ENCODE peak calls at places on chromosomes 7 and 10, in nine cellular contexts. W, C, Y, P, V, R, H, K and E are unnamed samples.

GRCh38 chr10:46235705-46236536 is 50.9 kb upstream of the ANTXRL start:
- DNase-seq in W (no peak), C (no peak), Y (peak; percentile 9), P (no peak), V (no peak), R (no peak), H (no peak), K (no peak), E (no peak)

GRCh38 chr10:44180321-44181154 is 204.4 kb downstream of the CXCL12 start:
- DNase-seq in W (no peak), C (no peak), Y (no peak), P (no peak), V (no peak), R (no peak), H (no peak), K (no peak), E (peak; percentile 65)

GRCh38 chr7:36203081-36203775 is 50.2 kb downstream of the EEPD1 start:
- DNase-seq in W (no peak), C (no peak), Y (no peak), P (no peak), V (no peak), R (no peak), H (no peak), K (no peak), E (no peak)

GRCh38 chr10:122875843-122876492 is 3.4 kb downstream of the FAM24B start:
- DNase-seq in W (no peak), C (no peak), Y (no peak), P (no peak), V (no peak), R (no peak), H (no peak), K (no peak), E (no peak)

GRCh38 chr7:17598846-17599245 is 300.4 kb downstream of the AHR start:
- DNase-seq in W (no peak), C (no peak), Y (no peak), P (no peak), V (no peak), R (no peak), H (no peak), K (no peak), E (no peak)

GRCh38 chr7:148799893-148800545 is 84.1 kb downstream of the EZH2 start:
- DNase-seq in W (no peak), C (no peak), Y (no peak), P (no peak), V (no peak), R (no peak), H (no peak), K (no peak), E (no peak)

GRCh38 chr10:128569546-128569945 is 443.3 kb upstream of the MKI67 start:
- DNase-seq in W (no peak), C (no peak), Y (no peak), P (no peak), V (no peak), R (no peak), H (no peak), K (no peak), E (no peak)

GRCh38 chr10:70130878-70131559 is 1.6 kb downstream of the AIFM2 start:
- DNase-seq in W (no peak), C (no peak), Y (no peak), P (no peak), V (no peak), R (no peak), H (peak; percentile 57), K (no peak), E (peak; percentile 38)

GRCh38 chr10:117004627-117005453 is at the start of gene SHTN1:
- DNase-seq in W (peak; percentile 57), C (peak; percentile 57), Y (peak; percentile 94), P (peak; percentile 84), V (peak; percentile 92), R (no peak), H (peak; percentile 83), K (peak; percentile 87), E (peak; percentile 16)

GRCh38 chr7:142188159-142188558 is 69.7 kb downstream of the PRSS58 start:
- DNase-seq in W (no peak), C (no peak), Y (no peak), P (no peak), V (no peak), R (no peak), H (no peak), K (no peak), E (no peak)

GRCh38 chr7:68862736-68863135 is 735.5 kb upstream of the AUTS2 start:
- DNase-seq in W (no peak), C (no peak), Y (no peak), P (peak; percentile 15), V (no peak), R (no peak), H (no peak), K (no peak), E (no peak)

GRCh38 chr10:77431209-77431611 is 206.4 kb downstream of the KCNMA1 start:
- DNase-seq in W (no peak), C (no peak), Y (no peak), P (no peak), V (no peak), R (no peak), H (no peak), K (peak; percentile 46), E (no peak)

GRCh38 chr7:121313793-121314676 is 14.8 kb upstream of the WNT16 start:
- DNase-seq in W (no peak), C (no peak), Y (no peak), P (no peak), V (peak; percentile 12), R (no peak), H (no peak), K (no peak), E (no peak)

GRCh38 chr7:64874114-64874513 is 29.0 kb upstream of the ZNF273 start:
- DNase-seq in W (no peak), C (no peak), Y (peak; percentile 19), P (no peak), V (no peak), R (no peak), H (peak; percentile 11), K (no peak), E (peak; percentile 2)

GRCh38 chr10:75803816-75804576 is 372.6 kb downstream of the LRMDA start:
- DNase-seq in W (no peak), C (no peak), Y (no peak), P (no peak), V (no peak), R (no peak), H (no peak), K (no peak), E (peak; percentile 47)

GRCh38 chr7:131945313-131945831 is 388.9 kb upstream of the PODXL start:
- DNase-seq in W (peak; percentile 34), C (peak; percentile 46), Y (peak; percentile 60), P (peak; percentile 27), V (peak; percentile 42), R (no peak), H (peak; percentile 46), K (peak; percentile 26), E (no peak)

DNA sequence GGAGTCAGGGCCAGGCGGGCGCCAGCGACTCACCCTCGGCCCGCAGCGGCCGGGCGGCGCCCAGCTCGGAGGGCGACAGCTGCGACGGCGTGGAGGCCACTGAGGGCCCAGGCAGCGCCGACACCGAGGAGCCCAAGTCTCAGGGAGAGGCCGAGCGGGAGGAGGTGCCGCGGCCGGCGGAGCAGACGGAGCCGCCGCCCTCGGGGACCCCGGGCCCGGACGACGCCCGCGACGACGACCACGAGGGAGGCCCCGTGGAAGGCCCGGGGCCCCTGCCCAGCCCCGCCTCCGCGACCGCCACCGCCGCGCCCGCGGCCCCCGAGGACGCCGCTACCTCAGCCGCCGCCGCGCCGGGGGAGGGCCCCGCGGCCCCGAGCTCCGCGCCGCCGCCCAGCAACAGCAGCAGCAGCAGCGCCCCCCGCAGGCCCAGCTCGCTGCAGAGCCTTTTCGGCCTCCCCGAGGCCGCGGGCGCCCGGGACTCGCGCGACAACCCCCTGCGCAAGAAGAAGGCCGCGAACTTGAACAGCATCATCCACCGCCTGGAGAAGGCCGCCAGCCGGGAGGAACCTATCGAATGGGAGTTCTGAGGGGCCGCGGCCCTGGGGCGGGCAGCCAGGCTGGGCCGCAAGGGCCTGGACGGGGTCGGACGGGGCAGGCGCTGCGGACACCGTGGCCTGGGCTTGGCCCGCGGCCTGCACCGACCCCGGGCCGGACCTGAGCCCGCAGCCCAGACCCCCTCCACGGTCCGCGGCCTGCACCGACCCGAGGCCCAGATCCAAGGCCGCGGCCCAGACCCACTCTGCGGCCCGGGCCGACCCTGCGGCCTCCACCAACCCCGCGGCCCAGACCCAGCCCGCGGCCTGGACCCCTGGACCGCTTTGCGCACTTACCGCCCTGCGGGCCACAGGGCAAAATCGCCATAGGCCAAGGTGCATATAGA is 37.9 kb upstream of the SH2B2 start:
- DNase-seq in W (no peak), C (no peak), Y (no peak), P (no peak), V (no peak), R (no peak), H (no peak), K (no peak), E (no peak)
- H3K36me3 ChIP-seq in W (no peaks in the 10 kb centered on the region), C (peaks cover 2% of the 10 kb centered on the region), Y (peaks cover 74% of the 10 kb centered on the region), P (no peaks in the 10 kb centered on the region), V (no peaks in the 10 kb centered on the region), R (no peaks in the 10 kb centered on the region), H (peaks cover 6% of the 10 kb centered on the region), K (no peaks in the 10 kb centered on the region), E (peaks cover 9% of the 10 kb centered on the region)

DNA sequence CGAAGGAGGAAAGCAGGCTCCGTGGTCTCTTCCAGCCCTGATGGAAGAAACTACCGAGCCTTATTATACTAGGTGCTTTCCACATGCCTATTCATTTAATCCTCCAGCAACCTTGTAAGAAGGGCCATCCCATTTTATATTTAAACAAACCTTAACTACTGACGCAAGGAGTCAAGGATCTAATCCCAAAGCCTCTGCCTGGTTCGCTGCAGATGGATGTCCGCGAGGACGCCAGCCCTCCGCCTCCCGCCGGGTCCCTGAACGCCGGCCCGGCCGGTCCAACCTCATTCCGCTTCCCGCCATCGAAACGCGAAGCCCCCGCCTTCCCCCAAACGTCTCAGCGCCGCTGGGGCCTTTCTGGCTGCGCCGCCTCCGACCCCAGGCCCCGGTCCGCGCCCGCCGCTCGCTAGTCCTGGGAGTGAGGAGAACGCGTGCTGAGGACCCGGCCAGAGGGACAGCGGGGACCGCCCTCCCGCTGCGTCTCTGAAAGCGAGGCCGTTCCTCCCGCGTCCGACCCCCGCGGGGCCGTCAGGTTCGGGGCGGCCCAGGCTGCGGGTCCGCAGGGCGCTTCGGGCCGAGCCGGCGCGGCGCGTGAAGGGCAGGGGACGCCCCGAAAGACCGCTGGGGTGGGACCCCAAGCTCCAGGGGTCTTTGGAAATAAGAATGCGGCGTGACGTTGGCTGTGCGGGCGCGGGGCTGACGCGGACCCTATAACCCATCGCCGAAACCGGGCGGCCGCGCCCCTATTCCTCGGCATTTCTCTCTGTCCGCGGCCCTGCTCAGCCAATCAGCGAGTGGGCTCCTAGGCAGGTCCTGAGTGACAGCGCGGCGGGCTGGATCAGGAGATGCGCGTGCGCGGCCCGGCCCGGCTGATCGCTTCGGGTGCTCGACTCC is 448 bp upstream of the ATP6V0E2 start:
- DNase-seq in W (peak; percentile 96), C (peak; percentile 94), Y (peak; percentile 96), P (peak; percentile 94), V (peak; percentile 96), R (peak; percentile 96), H (peak; percentile 95), K (peak; percentile 95), E (peak; percentile 87)
- TF ChIP-seq POLR2A in W (peak; percentile 73), C (peak; percentile 59), Y (no peak), P (peak; percentile 55), V (peak; percentile 11), R (no peak), H (peak; percentile 61), K (peak; percentile 71), E (peak; percentile 66)

GRCh38 chr10:6108631-6109443 is 20.0 kb downstream of the RBM17 start:
- DNase-seq in W (no peak), C (peak; percentile 61), Y (no peak), P (no peak), V (no peak), R (no peak), H (no peak), K (no peak), E (no peak)
- H3K36me3 ChIP-seq in W (no peaks in the 10 kb centered on the region), C (peaks cover 22% of the 10 kb centered on the region), Y (peaks cover 100% of the 10 kb centered on the region), P (no peaks in the 10 kb centered on the region), V (no peaks in the 10 kb centered on the region), R (no peaks in the 10 kb centered on the region), H (peaks cover 79% of the 10 kb centered on the region), K (no peaks in the 10 kb centered on the region), E (peaks cover 89% of the 10 kb centered on the region)

GRCh38 chr7:29454899-29455451 is 108.7 kb upstream of the PRR15 start:
- DNase-seq in W (no peak), C (no peak), Y (no peak), P (no peak), V (no peak), R (no peak), H (no peak), K (no peak), E (no peak)
- TF ChIP-seq POLR2A in W (no peak), C (no peak), Y (no peak), P (no peak), V (no peak), R (no peak), H (no peak), K (no peak), E (no peak)